ENCODE peak calls at places on chromosomes 6 and 20, in six cellular contexts. U, W, E, A, K and T are unnamed samples.

GRCh38 chr6:31076611-31077010 is 35.8 kb downstream of the C6orf15 start:
- DNase-seq in K (no peak), W (no peak), A (no peak), U (no peak), E (no peak), T (no peak)

GRCh38 chr6:161216616-161217205 is 57.1 kb downstream of the AGPAT4 start:
- DNase-seq in U (no peak), E (no peak), K (no peak), W (no peak), A (no peak), T (no peak)

GRCh38 chr6:46490425-46491200 is 636 bp downstream of the RCAN2 start:
- DNase-seq in E (peak), K (peak), W (no peak), A (no peak), U (no peak), T (peak)

GRCh38 chr6:85464722-85465150 is 14.9 kb downstream of the NT5E start:
- DNase-seq in A (no peak), K (no peak), E (peak), W (peak), U (no peak), T (no peak)

GRCh38 chr6:141988954-141989705 is 143.6 kb upstream of the GJE1 start:
- DNase-seq in K (no peak), E (peak), W (peak), U (peak), A (peak), T (no peak)

GRCh38 chr6:169162249-169162967 is 91.2 kb downstream of the THBS2 start:
- DNase-seq in K (no peak), U (no peak), E (peak), W (no peak), A (no peak), T (no peak)

GRCh38 chr6:14110001-14110818 is 7.4 kb upstream of the CD83 start:
- DNase-seq in K (no peak), W (no peak), A (no peak), E (no peak), U (no peak), T (no peak)

GRCh38 chr20:6588296-6588695 is 179.2 kb upstream of the BMP2 start:
- DNase-seq in E (no peak), W (peak), K (no peak), U (no peak), A (peak), T (no peak)

GRCh38 chr6:144007779-144008500 is at the start of gene PLAGL1:
- DNase-seq in E (peak), W (peak), A (peak), U (no peak), K (peak), T (no peak)

GRCh38 chr6:54935739-54936138 is 89.2 kb downstream of the FAM83B start:
- DNase-seq in E (no peak), K (no peak), W (peak), U (no peak), A (peak), T (no peak)

GRCh38 chr6:162726997-162727346 is 594 bp downstream of the PRKN start:
- DNase-seq in U (no peak), W (no peak), K (no peak), E (no peak), A (peak), T (no peak)

GRCh38 chr6:168825226-168826077 is 384.5 kb downstream of the SMOC2 start:
- DNase-seq in K (no peak), E (no peak), A (no peak), W (no peak), U (no peak), T (no peak)

GRCh38 chr6:122459240-122459639 is 12.4 kb downstream of the SERINC1 start:
- DNase-seq in K (no peak), A (no peak), E (no peak), W (no peak), U (no peak), T (no peak)

GRCh38 chr6:20751293-20751946 is 217.2 kb downstream of the CDKAL1 start:
- DNase-seq in U (no peak), A (no peak), W (peak), E (no peak), K (no peak), T (no peak)

GRCh38 chr6:33417127-33417902 is 592 bp downstream of the CUTA start:
- DNase-seq in K (no peak), W (peak), U (no peak), A (no peak), E (no peak), T (no peak)

GRCh38 chr6:66866801-66867200 is 1159.8 kb upstream of the EYS start:
- DNase-seq in A (no peak), K (no peak), E (no peak), W (no peak), U (no peak), T (no peak)

GRCh38 chr6:127302728-127303675 is 36.3 kb downstream of the RNF146 start:
- DNase-seq in U (peak), A (peak), K (peak), W (peak), E (no peak), T (no peak)

GRCh38 chr20:41631826-41632225 is 13.6 kb upstream of the CHD6 start:
- DNase-seq in W (peak), U (no peak), E (no peak), K (peak), A (no peak), T (no peak)

GRCh38 chr20:16898433-16898832 is 150.3 kb downstream of the OTOR start:
- DNase-seq in W (no peak), U (no peak), E (no peak), K (no peak), A (no peak), T (no peak)

GRCh38 chr6:116530436-116530835 is 15.0 kb downstream of the TRAPPC3L start:
- DNase-seq in A (no peak), E (no peak), W (peak), K (no peak), U (no peak), T (no peak)

GRCh38 chr20:44025756-44026155 is 111.1 kb downstream of the TOX2 start:
- DNase-seq in E (no peak), W (no peak), K (no peak), U (no peak), A (no peak), T (no peak)

GRCh38 chr20:32681175-32682084 is 7.7 kb upstream of the C20orf203 start:
- DNase-seq in K (no peak), W (no peak), U (peak), A (peak), E (peak), T (no peak)

GRCh38 chr6:29491574-29491973 is 3.8 kb upstream of the MAS1L start:
- DNase-seq in E (no peak), A (no peak), K (no peak), W (no peak), U (no peak), T (no peak)

GRCh38 chr6:31204751-31205145 is 34.3 kb upstream of the POU5F1 start:
- DNase-seq in A (no peak), E (no peak), K (no peak), U (no peak), W (no peak), T (no peak)

GRCh38 chr20:49230021-49230420 is 10.8 kb downstream of the DDX27 start:
- DNase-seq in A (no peak), W (no peak), U (no peak), K (no peak), E (no peak), T (no peak)

GRCh38 chr6:158290659-158291058 is 21.6 kb upstream of the TULP4 start:
- DNase-seq in A (peak), K (no peak), U (peak), E (no peak), W (no peak), T (no peak)

GRCh38 chr20:35311409-35311808 is 19.2 kb upstream of the FAM83C start:
- DNase-seq in U (no peak), W (no peak), K (no peak), E (no peak), A (peak), T (no peak)

GRCh38 chr20:51767867-51768758 is at the start of gene ATP9A:
- DNase-seq in U (no peak), A (peak), W (peak), K (no peak), E (peak), T (no peak)

GRCh38 chr20:41956316-41957050 is 338.3 kb upstream of the CHD6 start:
- DNase-seq in W (no peak), K (no peak), A (peak), E (peak), U (peak), T (no peak)

GRCh38 chr20:13723015-13723414 is 61.7 kb downstream of the ESF1 start:
- DNase-seq in A (no peak), K (no peak), W (peak), E (no peak), U (no peak), T (no peak)

GRCh38 chr20:19009071-19009688 is 195.6 kb downstream of the SCP2D1 start:
- DNase-seq in A (no peak), W (no peak), E (no peak), K (no peak), U (no peak), T (no peak)

GRCh38 chr6:29474996-29475395 is 12.8 kb downstream of the MAS1L start:
- DNase-seq in A (no peak), K (no peak), E (no peak), W (no peak), U (no peak), T (no peak)

GRCh38 chr6:16712931-16713484 is 48.3 kb downstream of the ATXN1 start:
- DNase-seq in A (peak), U (no peak), K (peak), W (peak), E (peak), T (no peak)

GRCh38 chr6:55319961-55320690 is 7.1 kb upstream of the GFRAL start:
- DNase-seq in A (no peak), W (no peak), U (no peak), E (peak), K (no peak), T (no peak)

GRCh38 chr20:24611360-24612140 is 142.1 kb downstream of the SYNDIG1 start:
- DNase-seq in W (no peak), K (no peak), A (no peak), U (no peak), E (no peak), T (no peak)

GRCh38 chr6:166595061-166595780 is 8.7 kb upstream of the RAMACL start:
- DNase-seq in W (peak), K (no peak), E (peak), A (no peak), U (no peak), T (no peak)

GRCh38 chr6:130967502-130968469 is 95.3 kb downstream of the EPB41L2 start:
- DNase-seq in E (no peak), A (no peak), W (peak), K (no peak), U (no peak), T (no peak)

GRCh38 chr20:8803065-8803464 is 265.8 kb upstream of the PLCB4 start:
- DNase-seq in E (no peak), A (no peak), W (no peak), K (no peak), U (no peak), T (no peak)

GRCh38 chr6:40912158-40912946 is 126.7 kb downstream of the UNC5CL start:
- DNase-seq in K (no peak), W (peak), U (peak), E (peak), A (peak), T (peak)

DNA sequence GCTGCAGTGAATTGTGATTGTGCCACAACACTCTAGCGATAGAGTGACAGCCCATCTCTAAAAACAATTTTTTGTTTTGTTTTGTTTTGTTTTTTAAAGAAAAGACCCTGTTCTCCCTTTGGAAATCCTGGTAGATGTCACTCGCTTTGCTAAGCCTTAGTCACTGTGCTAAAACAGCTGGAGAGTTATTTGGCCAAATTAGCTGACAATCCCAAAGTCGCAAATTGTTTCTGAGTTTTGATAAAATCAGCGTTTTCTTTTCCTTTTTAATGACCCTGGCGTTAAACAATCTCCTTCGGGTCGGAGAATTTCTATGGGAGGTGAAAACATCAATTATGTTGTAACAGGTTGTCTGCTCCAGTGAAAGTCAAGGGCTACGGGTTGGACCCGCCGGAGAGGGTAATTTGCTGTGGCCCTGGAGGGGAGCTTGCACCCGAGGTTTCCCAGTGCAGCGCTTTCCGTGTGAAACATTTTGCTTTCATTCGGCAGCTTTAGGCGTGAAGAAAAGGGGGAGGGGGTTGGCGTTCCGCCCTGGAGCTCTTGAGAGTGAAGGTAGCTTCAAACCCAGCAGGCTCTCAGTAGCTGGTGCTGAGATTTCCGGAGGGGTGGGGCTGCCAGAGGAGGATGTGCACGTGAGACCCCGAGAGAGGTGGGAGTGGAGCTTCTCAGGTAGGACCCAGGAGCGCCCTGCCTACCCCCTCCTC is 296.6 kb downstream of the PHACTR1 start:
- DNase-seq in A (peak), E (peak), U (no peak), K (no peak), W (no peak), T (peak)
- H3K4me3 ChIP-seq in A (peak), E (peak), U (no peak), K (peak), W (no peak), T (peak)

DNA sequence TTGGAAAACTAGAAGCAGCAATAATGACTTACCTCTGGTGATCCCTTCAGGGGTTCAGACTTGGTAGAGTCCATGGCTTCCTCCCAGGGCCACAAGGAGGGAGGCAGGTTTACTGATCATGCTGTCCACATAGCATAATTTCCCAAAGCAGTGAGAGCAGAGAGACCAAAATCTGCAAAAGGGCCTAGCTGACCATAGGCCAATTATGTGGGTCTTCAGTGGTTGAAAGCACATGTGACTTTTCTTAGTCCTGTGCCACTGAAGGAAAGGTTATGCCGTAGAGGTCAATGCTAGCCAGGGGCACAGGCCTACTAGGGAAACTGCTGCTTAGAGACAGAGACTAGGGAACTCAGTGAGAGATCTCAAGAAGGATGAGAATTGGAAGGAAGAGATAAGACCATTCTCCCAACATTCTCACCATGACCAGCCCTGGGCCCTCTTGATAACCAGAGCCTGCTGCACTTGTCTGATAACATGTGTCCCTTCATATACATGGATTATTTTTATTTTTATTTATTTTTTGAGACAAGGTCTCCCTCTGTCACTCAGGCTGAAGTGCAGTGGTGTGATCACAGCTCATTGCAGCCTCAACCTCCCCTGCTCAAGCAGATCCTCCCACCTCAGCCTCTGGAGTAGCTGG is 2.0 kb upstream of the GTPBP2 start:
- DNase-seq in K (no peak), U (no peak), A (no peak), W (no peak), E (no peak), T (no peak)
- H3K27ac ChIP-seq in K (no peak), U (peak), A (peak), W (no peak), E (no peak), T (peak)

GRCh38 chr20:48012401-48012974 is 227.2 kb upstream of the SULF2 start:
- DNase-seq in A (no peak), U (no peak), W (peak), K (no peak), E (peak), T (no peak)
- H3K4me3 ChIP-seq in A (no peak), U (no peak), W (no peak), K (no peak), E (no peak), T (no peak)

GRCh38 chr6:78607188-78607587 is 260.2 kb upstream of the IRAK1BP1 start:
- DNase-seq in E (no peak), U (no peak), K (no peak), A (no peak), W (peak), T (no peak)
- H3K27ac ChIP-seq in E (no peak), U (no peak), K (no peak), A (no peak), W (no peak), T (no peak)

GRCh38 chr20:38991814-38992593 is 29.9 kb downstream of the DHX35 start:
- DNase-seq in W (no peak), E (no peak), K (no peak), A (no peak), U (no peak), T (no peak)

GRCh38 chr20:38999965-39000910 is 38.1 kb downstream of the DHX35 start:
- DNase-seq in U (no peak), K (no peak), E (no peak), W (no peak), A (no peak), T (no peak)

GRCh38 chr20:38997622-38998021 is 35.5 kb downstream of the DHX35 start:
- DNase-seq in E (no peak), U (peak), K (no peak), A (no peak), W (no peak), T (no peak)

GRCh38 chr20:38999217-38999616 is 37.1 kb downstream of the DHX35 start:
- DNase-seq in K (no peak), A (no peak), U (no peak), E (no peak), W (no peak), T (no peak)

GRCh38 chr20:38995536-38996044 is 33.4 kb downstream of the DHX35 start:
- DNase-seq in W (peak), K (no peak), U (no peak), A (no peak), E (no peak), T (no peak)
- H3K4me3 ChIP-seq in W (no peak), K (no peak), U (no peak), A (no peak), E (no peak), T (no peak)

DNA sequence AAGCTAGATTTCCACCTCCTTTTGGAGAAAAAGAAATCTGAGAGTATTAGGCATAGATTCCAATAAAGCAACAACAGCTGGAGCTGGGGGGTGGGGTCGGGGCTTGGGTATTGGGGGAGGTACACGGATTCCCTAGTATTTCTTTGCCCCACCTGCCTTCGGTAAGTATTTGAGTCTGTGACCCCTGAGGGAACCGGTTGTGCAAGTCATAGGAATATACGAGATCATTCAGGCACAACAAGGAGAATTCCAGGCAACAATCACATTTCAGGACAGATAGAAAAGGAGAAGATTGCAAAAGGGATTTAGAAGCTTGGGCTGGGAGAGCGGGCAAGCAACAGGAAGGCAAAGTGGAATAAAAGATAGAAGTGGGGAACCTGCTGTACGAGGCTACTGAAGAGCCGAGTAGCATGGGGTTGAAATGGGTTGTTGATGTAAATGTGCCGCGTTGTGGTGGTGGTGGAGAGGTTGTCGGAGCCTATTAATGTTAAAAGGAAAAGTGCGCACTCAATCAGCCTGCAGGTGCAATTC is 148.9 kb downstream of the BCAS1 start:
- DNase-seq in A (no peak), K (no peak), E (peak), W (no peak), U (no peak), T (no peak)
- H3K27ac ChIP-seq in A (no peak), K (no peak), E (no peak), W (no peak), U (no peak), T (no peak)

GRCh38 chr6:7106215-7106751 is 1.5 kb upstream of the RREB1 start:
- DNase-seq in A (peak), W (peak), U (no peak), E (no peak), K (peak), T (no peak)
- H3K4me3 ChIP-seq in A (peak), W (no peak), U (no peak), E (no peak), K (peak), T (peak)

DNA sequence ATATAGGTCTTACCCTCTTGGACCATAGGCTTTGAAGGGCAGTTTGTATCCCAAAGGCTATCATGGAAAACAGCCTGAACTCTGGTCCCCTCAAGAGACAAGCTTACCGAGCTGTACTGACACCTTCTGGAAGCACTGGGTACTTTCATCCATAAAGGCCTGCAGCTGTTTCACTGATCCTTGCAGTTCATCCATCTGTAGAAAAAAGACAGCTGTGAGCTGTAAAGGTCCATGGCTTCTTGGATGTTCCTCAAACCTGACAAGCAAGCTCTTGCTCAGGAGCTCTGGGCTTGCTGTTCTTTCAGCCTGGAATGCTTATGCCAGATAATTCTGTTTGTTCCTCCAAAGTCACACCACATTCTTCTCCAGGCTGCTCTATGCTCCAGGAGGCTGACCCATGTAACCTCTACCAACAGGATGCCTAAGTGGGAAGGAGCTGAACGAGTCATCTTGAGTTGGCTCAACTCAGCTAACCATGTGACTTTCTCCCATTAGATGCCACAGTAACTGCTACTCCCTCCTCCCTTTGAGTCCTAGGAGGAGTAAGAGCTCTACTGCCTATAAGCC is 8.8 kb upstream of the NDRG3 start:
- DNase-seq in U (peak), W (peak), E (peak), A (peak), K (no peak), T (no peak)
- H3K27ac ChIP-seq in U (no peak), W (peak), E (no peak), A (no peak), K (no peak), T (no peak)